ENCODE peak calls at places on chromosomes 13 and 19, in seven cellular contexts. J is right lobe of liver; M is stimulated activated CD4-positive, alpha-beta T cell treated with anti-CD3 and anti-CD28 coated beads, Interleukin-1b, Interleukin-23, amount 100 ng/mL, for 1 hour; H is NCI-H1417; L is iPS-NIHi11; S is psoas muscle; V is NCI-H510A treated with DMSO at 0.1 percent for 48 hours. I is an unnamed sample.

GRCh38 chr19:43839139-43839538 is 12.0 kb downstream of the ZNF283 start:
- DNase-seq in M (no peak), V (no peak), H (no peak), J (no peak), L (no peak), S (no peak), I (no peak)

GRCh38 chr13:44969858-44970484 is 19.3 kb downstream of the NUFIP1 start:
- DNase-seq in V (peak), J (no peak), L (peak), S (no peak), H (peak), M (no peak), I (peak)

GRCh38 chr19:51246153-51246552 is 4.7 kb upstream of the SIGLECL1 start:
- DNase-seq in L (no peak), V (no peak), H (no peak), M (no peak), J (no peak), S (no peak), I (peak)

GRCh38 chr19:16739546-16739945 is 19.9 kb downstream of the NWD1 start:
- DNase-seq in M (no peak), V (no peak), S (no peak), L (peak), H (no peak), J (no peak), I (no peak)

GRCh38 chr13:21885714-21886224 is 214.9 kb downstream of the FGF9 start:
- DNase-seq in V (no peak), M (no peak), H (no peak), S (no peak), L (no peak), J (no peak), I (no peak)

GRCh38 chr19:16830679-16831078 is 1.5 kb downstream of the SIN3B start:
- DNase-seq in V (no peak), S (no peak), H (no peak), L (no peak), M (no peak), J (no peak), I (peak)

GRCh38 chr13:46507978-46508377 is 45.0 kb upstream of the LRCH1 start:
- DNase-seq in S (no peak), H (no peak), L (no peak), M (no peak), V (no peak), J (no peak), I (no peak)

GRCh38 chr19:48745208-48745995 is 1.3 kb downstream of the IZUMO1 start:
- DNase-seq in J (no peak), V (peak), L (peak), S (peak), M (no peak), H (peak), I (peak)

GRCh38 chr13:113095146-113096051 is 10.2 kb upstream of the F7 start:
- DNase-seq in J (no peak), H (no peak), L (no peak), V (no peak), S (peak), M (no peak), I (no peak)

GRCh38 chr19:3358392-3358918 is 7.9 kb upstream of the NFIC start:
- DNase-seq in V (no peak), M (no peak), H (peak), J (no peak), L (no peak), S (no peak), I (no peak)

GRCh38 chr13:37047846-37048245 is 11.6 kb downstream of the SUPT20H start:
- DNase-seq in H (no peak), J (no peak), V (no peak), L (no peak), S (no peak), M (no peak), I (no peak)

GRCh38 chr19:16795731-16796130 is 33.5 kb upstream of the SIN3B start:
- DNase-seq in M (no peak), J (no peak), L (no peak), H (no peak), S (no peak), V (no peak), I (peak)

GRCh38 chr13:48214519-48215121 is 18.4 kb upstream of the ITM2B start:
- DNase-seq in J (no peak), H (no peak), M (no peak), V (no peak), S (no peak), L (no peak), I (peak)

GRCh38 chr13:98909016-98909415 is 68.8 kb downstream of the DOCK9 start:
- DNase-seq in M (no peak), L (no peak), J (no peak), S (no peak), H (no peak), V (no peak), I (peak)

GRCh38 chr13:99384468-99384867 is 77.3 kb upstream of the GPR183 start:
- DNase-seq in J (no peak), L (no peak), V (no peak), S (no peak), M (no peak), H (no peak), I (no peak)

GRCh38 chr19:47518139-47518538 is 3.3 kb upstream of the NAPA start:
- DNase-seq in V (no peak), J (no peak), S (peak), H (no peak), L (no peak), M (no peak), I (no peak)

GRCh38 chr19:35216833-35217707 is 11.5 kb downstream of the FAM187B start:
- DNase-seq in V (no peak), J (no peak), M (no peak), H (no peak), L (no peak), S (no peak), I (peak)

GRCh38 chr13:100409132-100409531 is 179.5 kb downstream of the GGACT start:
- DNase-seq in M (no peak), V (no peak), L (no peak), S (no peak), J (no peak), H (peak), I (no peak)

GRCh38 chr13:27988520-27988919 is at the start of gene URAD:
- DNase-seq in V (no peak), H (no peak), M (no peak), L (no peak), J (no peak), S (no peak), I (no peak)

GRCh38 chr19:3958836-3959765 is 11.8 kb downstream of the DAPK3 start:
- DNase-seq in J (no peak), H (no peak), V (no peak), S (no peak), M (no peak), L (no peak), I (no peak)

GRCh38 chr13:37485766-37486165 is 112.8 kb downstream of the POSTN start:
- DNase-seq in H (no peak), M (no peak), S (no peak), J (no peak), V (no peak), L (no peak), I (no peak)

GRCh38 chr13:102948006-102948405 is 102.2 kb downstream of the ERCC5 start:
- DNase-seq in J (no peak), L (no peak), V (peak), H (peak), M (no peak), S (no peak), I (no peak)

GRCh38 chr13:27665761-27666160 is 44.1 kb downstream of the POLR1D start:
- DNase-seq in L (no peak), H (no peak), M (no peak), S (no peak), J (no peak), V (no peak), I (no peak)

GRCh38 chr19:42060117-42060516 is 9.9 kb downstream of the GRIK5 start:
- DNase-seq in M (no peak), J (no peak), S (no peak), L (no peak), V (no peak), H (no peak), I (no peak)

GRCh38 chr13:112704634-112705145 is 14.9 kb downstream of the ATP11A start:
- DNase-seq in H (no peak), S (peak), V (no peak), M (no peak), J (no peak), L (no peak), I (no peak)

GRCh38 chr13:67438465-67438864 is 208.3 kb upstream of the PCDH9 start:
- DNase-seq in L (peak), V (no peak), M (no peak), H (no peak), S (no peak), J (no peak), I (peak)

GRCh38 chr19:42568006-42568405 is 26.7 kb downstream of the CEACAM8 start:
- DNase-seq in H (no peak), V (no peak), S (no peak), J (no peak), M (no peak), L (no peak), I (no peak)

GRCh38 chr19:45340899-45341453 is 426 bp downstream of the KLC3 start:
- DNase-seq in V (no peak), J (no peak), M (no peak), H (peak), S (no peak), L (peak), I (no peak)

GRCh38 chr13:111031531-111031961 is 83.6 kb upstream of the ARHGEF7 start:
- DNase-seq in M (no peak), V (peak), S (peak), L (no peak), H (no peak), J (no peak), I (peak)

GRCh38 chr13:84574851-84575250 is 692.6 kb upstream of the SLITRK1 start:
- DNase-seq in J (no peak), S (no peak), M (no peak), L (no peak), V (peak), H (no peak), I (peak)

GRCh38 chr13:71278512-71278911 is 588.5 kb downstream of the DACH1 start:
- DNase-seq in S (no peak), H (no peak), V (no peak), J (no peak), L (no peak), M (no peak), I (no peak)

I was measured in MCF 10A.